ENCODE peak calls at places on chromosomes 5 and 9, in seven cellular contexts. K is RWPE1; B is stomach; J is cardiac muscle cell; A is PC-3; R is GM10248; Y is CD4-positive, alpha-beta T cell. F is an unnamed sample.

GRCh38 chr5:103235891-103236290 is 22.7 kb upstream of the MACIR start:
- DNase-seq in Y (no peak), J (no peak), B (no peak), A (no peak), K (no peak), R (no peak), F (no peak)

GRCh38 chr9:135792268-135793128 is 90.5 kb downstream of the KCNT1 start:
- DNase-seq in J (no peak), Y (no peak), K (no peak), R (no peak), B (no peak), A (no peak), F (no peak)

GRCh38 chr5:93092349-93093105 is 488.5 kb downstream of the NR2F1-AS1 start:
- DNase-seq in J (peak; percentile 75), K (peak; percentile 17), B (no peak), Y (no peak), A (peak; percentile 65), R (no peak), F (no peak)

GRCh38 chr5:174793684-174794328 is 69.4 kb downstream of the MSX2 start:
- DNase-seq in J (peak; percentile 66), A (peak; percentile 61), R (peak; percentile 69), K (peak; percentile 68), Y (peak; percentile 10), B (peak; percentile 62), F (peak; percentile 7)

GRCh38 chr5:78264600-78264999 is 29.9 kb downstream of the AP3B1 start:
- DNase-seq in R (no peak), K (no peak), A (no peak), Y (no peak), J (no peak), B (no peak), F (no peak)

GRCh38 chr5:149223081-149223848 is 48.4 kb upstream of the AFAP1L1 start:
- DNase-seq in A (no peak), J (no peak), R (no peak), B (no peak), Y (no peak), K (no peak), F (no peak)

GRCh38 chr9:115328677-115329076 is 210.7 kb upstream of the TNC start:
- DNase-seq in B (no peak), K (no peak), Y (no peak), J (no peak), R (no peak), A (no peak), F (no peak)

GRCh38 chr9:97853844-97854695 is 1.0 kb downstream of the FOXE1 start:
- DNase-seq in B (no peak), J (peak; percentile 39), K (peak; percentile 45), Y (peak; percentile 63), R (no peak), A (no peak), F (no peak)

GRCh38 chr5:139443766-139444473 is 4.6 kb upstream of the DNAJC18 start:
- DNase-seq in R (no peak), A (peak; percentile 51), J (peak; percentile 45), B (no peak), Y (peak; percentile 21), K (peak; percentile 83), F (no peak)

GRCh38 chr9:109118802-109119438 is 827 bp downstream of the TMEM245 start:
- DNase-seq in R (no peak), K (peak; percentile 54), J (peak; percentile 16), Y (no peak), B (no peak), A (peak; percentile 32), F (peak; percentile 16)

GRCh38 chr5:174348582-174348981 is 303.1 kb downstream of the NSG2 start:
- DNase-seq in K (no peak), Y (no peak), J (peak; percentile 60), B (no peak), R (no peak), A (no peak), F (no peak)

DNA sequence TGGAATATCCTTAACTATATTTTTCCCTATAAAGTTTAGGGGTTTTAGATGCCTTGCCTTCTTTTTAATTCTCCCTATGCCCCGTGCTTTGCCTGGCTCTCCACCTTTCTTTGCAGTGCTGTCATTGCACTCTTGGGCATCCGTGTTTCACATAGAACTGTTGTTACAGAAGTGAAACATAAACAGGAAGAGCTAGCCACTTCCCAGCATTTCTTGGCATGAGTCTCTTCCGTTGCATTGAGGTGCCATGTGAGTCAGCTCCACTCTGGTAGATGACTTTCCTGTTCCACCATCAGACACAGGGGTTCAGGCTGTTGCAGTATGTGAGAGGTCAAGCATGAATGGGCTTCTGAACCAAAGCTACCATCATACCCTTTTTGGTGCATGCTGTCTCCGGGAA is 73.4 kb downstream of the ANGPTL2 start:
- DNase-seq in R (no peak), K (peak; percentile 89), A (peak; percentile 92), B (peak; percentile 27), J (peak; percentile 95), Y (no peak), F (no peak)
- TF ChIP-seq CTCF in R (no peak), K (no peak), A (peak; percentile 39), B (no peak), J (peak; percentile 45), Y (peak; percentile 4), F (no peak)

GRCh38 chr9:122124528-122124927 is 31.4 kb upstream of the TTLL11 start:
- DNase-seq in R (no peak), Y (no peak), J (no peak), B (no peak), A (no peak), K (no peak), F (no peak)

GRCh38 chr9:122127396-122127798 is 32.2 kb downstream of the NDUFA8 start:
- DNase-seq in Y (no peak), B (no peak), A (no peak), J (no peak), R (no peak), K (no peak), F (no peak)

GRCh38 chr9:122125158-122125890 is 32.2 kb upstream of the TTLL11 start:
- DNase-seq in K (peak; percentile 96), A (peak; percentile 74), B (peak; percentile 83), J (peak; percentile 86), Y (peak; percentile 75), R (peak; percentile 86), F (peak; percentile 70)

GRCh38 chr9:122126340-122127333 is 32.9 kb downstream of the NDUFA8 start:
- DNase-seq in J (peak; percentile 46), A (peak; percentile 39), R (no peak), Y (no peak), B (no peak), K (peak; percentile 63), F (no peak)

DNA sequence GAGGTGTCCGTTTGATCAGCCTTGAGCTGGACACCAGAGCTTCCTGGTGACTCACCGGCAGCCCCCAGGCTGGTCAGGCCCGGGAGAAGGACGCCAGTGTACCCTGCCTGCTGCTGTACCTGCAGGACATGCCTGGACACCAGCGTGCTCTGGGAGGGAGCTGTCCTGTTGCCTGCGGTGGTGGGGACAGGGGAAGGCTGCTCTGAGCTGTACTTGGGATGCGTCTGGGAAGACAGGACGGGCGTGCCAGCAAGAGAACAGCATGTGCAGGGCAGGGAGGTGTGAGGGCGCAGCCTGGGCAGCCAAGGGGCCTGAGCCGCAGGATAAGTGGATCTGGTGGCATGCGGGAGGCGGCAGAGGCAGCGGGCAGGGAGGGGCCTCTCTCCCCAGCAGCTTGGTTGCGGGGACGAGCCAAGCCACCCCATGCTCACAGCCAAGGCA is 32.8 kb upstream of the TTLL11 start:
- DNase-seq in J (peak; percentile 24), K (peak; percentile 56), R (no peak), A (peak; percentile 30), B (no peak), Y (no peak), F (no peak)
- TF ChIP-seq CTCF in J (no peak), K (no peak), R (no peak), A (no peak), B (no peak), Y (no peak), F (no peak)

GRCh38 chr5:116824751-116825438 is 250.3 kb upstream of the SEMA6A start:
- DNase-seq in B (no peak), K (no peak), A (no peak), J (no peak), R (no peak), Y (no peak), F (no peak)
- TF ChIP-seq CTCF in B (no peak), K (no peak), A (no peak), J (no peak), R (no peak), Y (no peak), F (no peak)

GRCh38 chr5:136374003-136374402 is 8.7 kb upstream of the TRPC7 start:
- DNase-seq in B (no peak), A (peak; percentile 64), K (peak; percentile 41), J (peak; percentile 29), Y (no peak), R (no peak), F (no peak)
- TF ChIP-seq CTCF in B (no peak), A (peak; percentile 66), K (no peak), J (peak; percentile 20), Y (no peak), R (peak; percentile 20), F (no peak)

F was measured in DND-41.